ENCODE peak calls at places on chromosomes 12 and 14, in four cellular contexts. One of them, this sample, is unnamed.

GRCh38 chr14:89408907-89409675 is 7.9 kb downstream of the FOXN3 start:
- DNase-seq in activated CD8-positive, alpha-beta memory T cell treated with anti-CD3 and anti-CD28 coated beads, Interleukin-2, amount 50 U/mL, for 48 hours: no peak
- DNase-seq in cardiac fibroblast: peak
- DNase-seq in adipocyte: no peak
- DNase-seq in this sample: no peak

GRCh38 chr12:2412305-2412643 is 359.5 kb downstream of the CACNA1C start:
- DNase-seq in activated CD8-positive, alpha-beta memory T cell treated with anti-CD3 and anti-CD28 coated beads, Interleukin-2, amount 50 U/mL, for 48 hours: no peak
- DNase-seq in cardiac fibroblast: no peak
- DNase-seq in adipocyte: no peak
- DNase-seq in this sample: no peak

GRCh38 chr12:54159140-54159539 is 29.6 kb downstream of the SMUG1 start:
- DNase-seq in activated CD8-positive, alpha-beta memory T cell treated with anti-CD3 and anti-CD28 coated beads, Interleukin-2, amount 50 U/mL, for 48 hours: peak
- DNase-seq in cardiac fibroblast: no peak
- DNase-seq in adipocyte: no peak
- DNase-seq in this sample: peak

GRCh38 chr12:124273630-124274029 is 21.3 kb upstream of the RFLNA start:
- DNase-seq in activated CD8-positive, alpha-beta memory T cell treated with anti-CD3 and anti-CD28 coated beads, Interleukin-2, amount 50 U/mL, for 48 hours: no peak
- DNase-seq in cardiac fibroblast: peak
- DNase-seq in adipocyte: no peak
- DNase-seq in this sample: peak

GRCh38 chr12:52005903-52006703 is 643 bp upstream of the TAMALIN start:
- DNase-seq in activated CD8-positive, alpha-beta memory T cell treated with anti-CD3 and anti-CD28 coated beads, Interleukin-2, amount 50 U/mL, for 48 hours: no peak
- DNase-seq in cardiac fibroblast: no peak
- DNase-seq in adipocyte: no peak
- DNase-seq in this sample: peak

GRCh38 chr14:73057939-73058223 is 453 bp upstream of the RBM25 start:
- DNase-seq in activated CD8-positive, alpha-beta memory T cell treated with anti-CD3 and anti-CD28 coated beads, Interleukin-2, amount 50 U/mL, for 48 hours: no peak
- DNase-seq in cardiac fibroblast: no peak
- DNase-seq in adipocyte: no peak
- DNase-seq in this sample: no peak

GRCh38 chr12:105706321-105706972 is 376.0 kb downstream of the C12orf75 start:
- DNase-seq in activated CD8-positive, alpha-beta memory T cell treated with anti-CD3 and anti-CD28 coated beads, Interleukin-2, amount 50 U/mL, for 48 hours: no peak
- DNase-seq in cardiac fibroblast: no peak
- DNase-seq in adipocyte: peak
- DNase-seq in this sample: no peak

GRCh38 chr12:100995201-100995600 is 200.6 kb downstream of the ANO4 start:
- DNase-seq in activated CD8-positive, alpha-beta memory T cell treated with anti-CD3 and anti-CD28 coated beads, Interleukin-2, amount 50 U/mL, for 48 hours: no peak
- DNase-seq in cardiac fibroblast: peak
- DNase-seq in adipocyte: peak
- DNase-seq in this sample: peak

GRCh38 chr12:2011641-2012607 is 7.7 kb upstream of the DCP1B start:
- DNase-seq in activated CD8-positive, alpha-beta memory T cell treated with anti-CD3 and anti-CD28 coated beads, Interleukin-2, amount 50 U/mL, for 48 hours: no peak
- DNase-seq in cardiac fibroblast: no peak
- DNase-seq in adipocyte: no peak
- DNase-seq in this sample: no peak

GRCh38 chr12:90216815-90217214 is 508.2 kb upstream of the ATP2B1 start:
- DNase-seq in activated CD8-positive, alpha-beta memory T cell treated with anti-CD3 and anti-CD28 coated beads, Interleukin-2, amount 50 U/mL, for 48 hours: no peak
- DNase-seq in cardiac fibroblast: peak
- DNase-seq in adipocyte: no peak
- DNase-seq in this sample: no peak

GRCh38 chr12:104011265-104011664 is 38.7 kb downstream of the GLT8D2 start:
- DNase-seq in activated CD8-positive, alpha-beta memory T cell treated with anti-CD3 and anti-CD28 coated beads, Interleukin-2, amount 50 U/mL, for 48 hours: no peak
- DNase-seq in cardiac fibroblast: peak
- DNase-seq in adipocyte: peak
- DNase-seq in this sample: no peak

GRCh38 chr12:52262286-52262685 is 12.2 kb upstream of the KRT86 start:
- DNase-seq in activated CD8-positive, alpha-beta memory T cell treated with anti-CD3 and anti-CD28 coated beads, Interleukin-2, amount 50 U/mL, for 48 hours: no peak
- DNase-seq in cardiac fibroblast: no peak
- DNase-seq in adipocyte: no peak
- DNase-seq in this sample: peak

GRCh38 chr14:22547309-22547947 is 41.6 kb downstream of the DAD1 start:
- DNase-seq in activated CD8-positive, alpha-beta memory T cell treated with anti-CD3 and anti-CD28 coated beads, Interleukin-2, amount 50 U/mL, for 48 hours: peak
- DNase-seq in cardiac fibroblast: no peak
- DNase-seq in adipocyte: no peak
- DNase-seq in this sample: no peak

GRCh38 chr12:128938886-128939285 is 85.6 kb downstream of the GLT1D1 start:
- DNase-seq in activated CD8-positive, alpha-beta memory T cell treated with anti-CD3 and anti-CD28 coated beads, Interleukin-2, amount 50 U/mL, for 48 hours: no peak
- DNase-seq in cardiac fibroblast: no peak
- DNase-seq in adipocyte: no peak
- DNase-seq in this sample: no peak

GRCh38 chr12:95848575-95849388 is 10.0 kb upstream of the SNRPF start:
- DNase-seq in activated CD8-positive, alpha-beta memory T cell treated with anti-CD3 and anti-CD28 coated beads, Interleukin-2, amount 50 U/mL, for 48 hours: no peak
- DNase-seq in cardiac fibroblast: peak
- DNase-seq in adipocyte: peak
- DNase-seq in this sample: no peak

GRCh38 chr12:23084236-23084995 is 459.4 kb downstream of the ETNK1 start:
- DNase-seq in activated CD8-positive, alpha-beta memory T cell treated with anti-CD3 and anti-CD28 coated beads, Interleukin-2, amount 50 U/mL, for 48 hours: no peak
- DNase-seq in cardiac fibroblast: peak
- DNase-seq in adipocyte: peak
- DNase-seq in this sample: no peak

This sample was measured in GM13977.